ENCODE peak calls at places on chromosomes 6 and 20, in six cellular contexts. P, I, A, O, Z and Y are unnamed samples.

GRCh38 chr6:131555992-131556391 is 17.0 kb upstream of the ARG1 start:
- DNase-seq in O (no peak), A (no peak), Z (no peak), I (no peak), P (no peak), Y (no peak)

GRCh38 chr20:37543828-37544227 is 16.2 kb upstream of the BLCAP start:
- DNase-seq in I (no peak), Z (no peak), P (peak), A (no peak), O (no peak), Y (no peak)

GRCh38 chr6:122033564-122034181 is 365.8 kb upstream of the HSF2 start:
- DNase-seq in I (peak), O (no peak), A (peak), Z (no peak), P (peak), Y (no peak)

GRCh38 chr20:50191566-50192363 is 1.1 kb downstream of the CEBPB start:
- DNase-seq in I (peak), P (peak), Z (no peak), A (no peak), O (peak), Y (peak)

GRCh38 chr20:25299801-25300200 is 51.9 kb downstream of the PYGB start:
- DNase-seq in I (no peak), Z (no peak), O (no peak), A (no peak), P (no peak), Y (no peak)

GRCh38 chr20:24610341-24611115 is 141.1 kb downstream of the SYNDIG1 start:
- DNase-seq in A (no peak), O (no peak), I (no peak), P (no peak), Z (no peak), Y (no peak)

GRCh38 chr6:72651191-72651590 is 29.3 kb downstream of the KCNQ5 start:
- DNase-seq in I (no peak), A (no peak), O (no peak), Z (no peak), P (no peak), Y (no peak)

GRCh38 chr20:35207950-35208611 is 18.4 kb upstream of the MMP24 start:
- DNase-seq in Z (peak), O (peak), P (peak), A (peak), I (peak), Y (peak)

GRCh38 chr20:10672579-10673127 is 1.1 kb downstream of the JAG1 start:
- DNase-seq in P (peak), I (peak), Z (no peak), A (no peak), O (peak), Y (peak)

GRCh38 chr6:7899046-7899888 is 11.3 kb downstream of the TXNDC5 start:
- DNase-seq in P (peak), I (peak), Z (no peak), O (no peak), A (no peak), Y (peak)

GRCh38 chr20:37202267-37202943 is 23.1 kb upstream of the MROH8 start:
- DNase-seq in P (peak), O (no peak), Z (no peak), A (peak), I (peak), Y (peak)

GRCh38 chr20:58853466-58853865 is 950 bp downstream of the GNAS start:
- DNase-seq in P (no peak), I (no peak), Z (no peak), A (no peak), O (no peak), Y (no peak)

GRCh38 chr6:41976794-41977484 is 35.3 kb upstream of the CCND3 start:
- DNase-seq in O (no peak), A (no peak), Z (no peak), P (peak), I (peak), Y (no peak)

GRCh38 chr6:44072959-44073611 is 54.2 kb downstream of the MRPL14 start:
- DNase-seq in P (peak), O (peak), I (peak), A (no peak), Z (no peak), Y (peak)

GRCh38 chr20:10427060-10427692 is 6.8 kb downstream of the MKKS start:
- DNase-seq in P (peak), O (no peak), Z (no peak), I (no peak), A (no peak), Y (peak)

GRCh38 chr6:117573006-117573680 is 29.2 kb downstream of the GOPC start:
- DNase-seq in Z (no peak), A (no peak), I (no peak), O (no peak), P (no peak), Y (no peak)

GRCh38 chr6:149888659-149889058 is 9.3 kb downstream of the RAET1E start:
- DNase-seq in Z (no peak), P (no peak), I (no peak), O (no peak), A (no peak), Y (no peak)

GRCh38 chr6:15312500-15312899 is 66.6 kb downstream of the JARID2 start:
- DNase-seq in O (no peak), I (no peak), A (no peak), Z (no peak), P (no peak), Y (no peak)

GRCh38 chr20:5636841-5637240 is 113.4 kb upstream of the SHLD1 start:
- DNase-seq in P (no peak), I (no peak), A (no peak), O (no peak), Z (no peak), Y (no peak)

GRCh38 chr6:21615504-21615903 is 22.0 kb downstream of the SOX4 start:
- DNase-seq in P (no peak), Z (no peak), O (no peak), A (no peak), I (no peak), Y (no peak)

GRCh38 chr20:11216451-11217314 is 542.9 kb upstream of the JAG1 start:
- DNase-seq in I (no peak), Z (no peak), O (no peak), P (peak), A (no peak), Y (no peak)

GRCh38 chr6:36809933-36810844 is 29.1 kb downstream of the CPNE5 start:
- DNase-seq in Z (no peak), I (peak), A (no peak), P (peak), O (no peak), Y (peak)

GRCh38 chr6:76230711-76231110 is 158.2 kb upstream of the IMPG1 start:
- DNase-seq in O (no peak), A (peak), I (no peak), Z (no peak), P (peak), Y (peak)

GRCh38 chr6:145036848-145037567 is 698.3 kb downstream of the EPM2A start:
- DNase-seq in Z (no peak), A (no peak), O (no peak), I (no peak), P (no peak), Y (no peak)

GRCh38 chr20:56634307-56634706 is 5.2 kb downstream of the TFAP2C start:
- DNase-seq in Z (no peak), O (no peak), I (no peak), A (no peak), P (no peak), Y (no peak)

GRCh38 chr6:4401408-4402367 is 266.3 kb upstream of the ECI2 start:
- DNase-seq in I (no peak), A (no peak), P (no peak), O (no peak), Z (no peak), Y (no peak)

GRCh38 chr6:12484519-12484918 is 194.4 kb downstream of the EDN1 start:
- DNase-seq in Z (no peak), I (no peak), O (no peak), P (peak), A (no peak), Y (no peak)

GRCh38 chr20:9075264-9076095 is 6.6 kb downstream of the PLCB4 start:
- DNase-seq in O (no peak), A (no peak), I (no peak), Z (no peak), P (no peak), Y (no peak)
- TF ChIP-seq ATF3 in O (no peak), A (no peak), I (no peak), Z (no peak), P (no peak), Y (no peak)

GRCh38 chr6:26556263-26557070 is 18.3 kb downstream of the HMGN4 start:
- DNase-seq in O (peak), I (peak), Z (no peak), A (peak), P (peak), Y (peak)
- TF ChIP-seq ATF3 in O (no peak), I (peak), Z (no peak), A (peak), P (peak), Y (no peak)

DNA sequence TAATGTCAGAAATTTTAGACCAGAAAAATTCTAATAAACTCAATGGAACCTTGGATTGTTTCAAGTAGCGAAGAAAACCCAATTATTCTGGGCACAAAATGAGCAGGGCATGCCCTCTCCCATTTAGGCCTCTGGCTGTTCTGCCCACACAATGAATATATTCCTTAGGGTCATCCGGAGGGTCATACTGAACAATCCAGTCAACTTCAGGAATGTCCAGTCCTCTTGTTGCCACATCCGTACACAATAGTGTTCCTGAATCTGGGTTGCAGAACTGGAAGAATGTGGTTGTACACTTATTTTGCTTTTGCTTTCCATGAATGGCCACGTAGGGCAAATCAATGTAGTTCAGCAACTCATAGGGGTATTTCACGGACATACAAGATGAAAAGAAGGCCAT is 23.4 kb upstream of the RNF144B start:
- DNase-seq in P (no peak), Z (no peak), O (no peak), I (no peak), A (no peak), Y (no peak)
- TF ChIP-seq ATF3 in P (no peak), Z (no peak), O (no peak), I (no peak), A (no peak), Y (no peak)

DNA sequence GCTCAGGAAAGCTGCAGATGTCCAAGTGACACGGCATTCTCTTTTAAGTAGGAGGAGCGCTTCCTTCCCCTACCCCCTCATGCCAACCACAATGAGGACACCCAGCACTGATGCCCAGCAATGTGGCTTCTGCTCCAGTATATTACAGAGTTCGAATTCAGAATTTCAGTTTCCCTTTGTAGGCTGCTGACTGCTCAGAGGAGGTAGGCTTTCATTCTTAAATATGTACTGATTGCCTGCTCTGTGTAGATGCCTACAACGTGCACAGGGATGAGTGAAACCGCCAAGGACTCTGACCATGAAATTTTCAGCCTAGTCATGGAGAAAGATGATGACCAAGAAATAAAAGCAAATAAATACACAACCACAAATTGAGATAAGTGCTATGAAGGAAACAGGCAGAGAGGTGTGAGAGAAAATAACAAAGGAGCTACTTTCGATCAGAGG is 50.9 kb upstream of the TNFAIP3 start:
- DNase-seq in O (no peak), I (no peak), P (no peak), Z (no peak), A (no peak), Y (no peak)
- TF ChIP-seq ATF3 in O (no peak), I (no peak), P (no peak), Z (no peak), A (no peak), Y (no peak)

DNA sequence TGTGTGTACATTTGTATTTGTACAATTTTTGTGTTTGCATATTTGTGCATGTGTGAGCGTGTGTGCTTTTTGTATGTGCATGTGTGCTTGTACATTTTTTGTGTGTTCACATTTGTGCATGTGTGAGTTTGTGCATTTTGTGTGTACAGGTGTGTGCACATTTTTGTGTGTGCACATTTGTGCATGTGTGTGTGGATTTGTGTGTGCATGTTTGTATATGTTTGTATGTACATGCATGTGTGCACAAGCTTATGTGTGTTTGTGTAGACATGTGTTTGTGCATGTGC is 28.9 kb downstream of the PRR18 start:
- DNase-seq in Z (no peak), A (no peak), P (no peak), O (no peak), I (no peak), Y (no peak)
- TF ChIP-seq ATF3 in Z (no peak), A (no peak), P (no peak), O (no peak), I (no peak), Y (no peak)

DNA sequence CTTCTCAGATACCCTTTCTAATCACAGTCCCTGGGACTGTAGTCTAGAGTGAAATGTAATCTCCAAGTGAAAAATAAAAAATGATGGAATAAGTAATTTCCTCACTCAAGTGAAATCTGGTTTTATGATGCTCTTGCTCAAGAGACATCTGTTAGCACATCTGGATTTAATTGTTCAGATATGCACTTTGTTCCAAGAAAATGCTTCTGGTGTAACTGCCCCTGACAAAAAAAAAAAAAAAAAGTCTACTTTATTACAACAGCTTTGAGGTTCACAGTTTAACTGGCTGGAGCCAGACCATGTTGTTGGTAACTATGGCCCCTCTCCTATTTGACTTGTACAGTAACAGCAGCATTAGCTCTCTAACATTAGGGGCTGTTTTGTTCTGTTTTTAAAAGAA is 251.7 kb downstream of the BTBD9 start:
- DNase-seq in O (no peak), Z (no peak), A (no peak), P (no peak), I (no peak), Y (no peak)
- TF ChIP-seq ATF3 in O (no peak), Z (no peak), A (no peak), P (no peak), I (no peak), Y (no peak)

DNA sequence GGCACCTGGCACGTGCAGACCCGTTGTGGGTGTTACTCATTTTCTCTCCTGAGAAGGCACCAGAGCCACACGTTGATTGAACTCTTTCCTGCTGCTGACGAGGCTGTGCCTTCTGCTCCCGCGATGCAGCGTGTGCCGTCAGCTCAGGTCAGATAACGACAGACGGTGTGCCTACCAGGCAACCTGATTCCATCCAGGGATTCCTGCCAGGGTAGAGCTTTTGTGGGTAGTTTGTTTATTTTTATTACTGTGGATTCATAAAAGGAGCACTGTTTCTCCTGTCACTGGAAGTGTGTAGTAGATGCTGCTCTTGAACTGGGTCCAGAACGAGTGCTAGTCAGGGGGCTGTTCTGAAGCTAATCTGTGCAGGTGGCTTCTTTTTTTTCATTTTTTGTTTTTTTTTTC is 20.7 kb downstream of the PRPF6 start:
- DNase-seq in P (no peak), I (no peak), O (no peak), Z (no peak), A (no peak), Y (no peak)
- TF ChIP-seq ATF3 in P (no peak), I (no peak), O (no peak), Z (no peak), A (no peak), Y (no peak)

GRCh38 chr6:160299559-160299958 is 40.9 kb upstream of the SLC22A2 start:
- DNase-seq in O (no peak), Z (no peak), I (no peak), P (no peak), A (no peak), Y (no peak)

GRCh38 chr6:160297310-160297709 is 38.7 kb upstream of the SLC22A2 start:
- DNase-seq in O (no peak), I (no peak), Z (no peak), P (peak), A (no peak), Y (peak)

GRCh38 chr6:160306284-160306683 is 41.9 kb upstream of the SLC22A3 start:
- DNase-seq in A (no peak), P (no peak), I (no peak), O (no peak), Z (no peak), Y (no peak)

GRCh38 chr6:160300076-160300695 is 41.6 kb upstream of the SLC22A2 start:
- DNase-seq in I (no peak), A (no peak), Z (no peak), P (peak), O (no peak), Y (no peak)

DNA sequence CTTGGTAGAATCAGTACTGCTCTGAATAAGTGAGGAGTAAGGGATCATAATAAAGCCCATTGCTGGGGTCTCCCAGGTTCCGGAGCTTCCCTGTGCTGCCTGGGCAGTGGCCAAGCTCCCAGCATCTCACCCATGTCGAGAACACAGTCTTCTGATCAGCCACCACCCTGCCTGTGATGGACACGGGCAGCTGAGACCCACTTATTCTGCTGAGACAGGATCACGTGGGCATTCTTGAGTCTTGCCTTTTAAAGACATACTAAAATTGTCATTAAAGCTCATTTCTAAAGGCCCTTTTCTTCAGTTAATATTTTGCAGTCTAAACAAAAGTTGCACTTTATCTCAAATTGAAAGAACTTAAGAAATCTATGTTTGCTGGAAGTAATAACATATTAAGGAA is 42.7 kb upstream of the SLC22A2 start:
- DNase-seq in O (no peak), I (no peak), Z (no peak), A (no peak), P (no peak), Y (no peak)
- TF ChIP-seq ATF3 in O (no peak), I (no peak), Z (no peak), A (no peak), P (no peak), Y (no peak)

GRCh38 chr6:56953597-56954388 is 1.1 kb upstream of the BEND6 start:
- DNase-seq in I (no peak), Z (peak), A (no peak), O (peak), P (no peak), Y (no peak)

GRCh38 chr6:56956481-56956880 is 1.6 kb downstream of the BEND6 start:
- DNase-seq in O (no peak), A (no peak), I (no peak), P (no peak), Z (no peak), Y (no peak)

GRCh38 chr6:56954389-56955170 is at the start of gene BEND6:
- DNase-seq in A (no peak), I (peak), P (peak), Z (no peak), O (peak), Y (peak)

GRCh38 chr6:56957856-56958255 is 2.9 kb downstream of the BEND6 start:
- DNase-seq in O (no peak), P (no peak), Z (no peak), I (no peak), A (no peak), Y (no peak)

GRCh38 chr6:56955171-56956155 is 556 bp downstream of the BEND6 start:
- DNase-seq in O (peak), A (peak), P (peak), Z (peak), I (peak), Y (peak)
- TF ChIP-seq ATF3 in O (no peak), A (no peak), P (peak), Z (no peak), I (peak), Y (no peak)

DNA sequence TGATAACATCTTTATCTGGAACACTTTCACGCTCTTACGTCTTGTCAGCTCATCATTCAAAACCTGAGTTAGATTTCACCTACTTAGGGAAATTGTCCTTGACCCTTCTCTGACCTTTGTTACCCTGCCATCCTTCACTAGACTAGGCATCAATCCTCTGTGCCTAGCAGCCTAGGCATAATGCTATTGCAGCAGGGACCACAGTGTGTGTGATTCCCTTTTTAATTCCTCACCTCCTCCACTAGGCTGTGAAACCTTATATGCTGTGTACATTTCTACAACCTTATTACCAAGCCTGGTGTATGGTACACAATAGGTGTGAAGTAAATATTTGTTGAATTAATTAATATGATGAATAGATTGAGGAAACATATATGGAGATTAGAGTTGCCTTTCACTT is 66.7 kb upstream of the DEFB112 start:
- DNase-seq in P (no peak), I (no peak), A (no peak), O (no peak), Z (no peak), Y (no peak)
- TF ChIP-seq ATF3 in P (no peak), I (no peak), A (no peak), O (no peak), Z (no peak), Y (no peak)